ENCODE peak calls at places on chromosomes 2 and 18, in four cellular contexts. One of them, this sample, is unnamed.

GRCh38 chr18:8949206-8949605 is 153.3 kb upstream of the NDUFV2 start:
- DNase-seq in upper lobe of left lung: no peak
- DNase-seq in stomach: no peak
- DNase-seq in transverse colon: no peak
- DNase-seq in this sample: no peak

GRCh38 chr2:240957656-240958365 is 40.6 kb upstream of the SNED1 start:
- DNase-seq in upper lobe of left lung: peak; percentile 21
- DNase-seq in stomach: peak; percentile 21
- DNase-seq in transverse colon: no peak
- DNase-seq in this sample: no peak

GRCh38 chr2:17878222-17879136 is at the start of gene KCNS3:
- DNase-seq in upper lobe of left lung: peak; percentile 66
- DNase-seq in stomach: peak; percentile 60
- DNase-seq in transverse colon: peak; percentile 61
- DNase-seq in this sample: no peak

GRCh38 chr2:58614259-58614658 is 373.1 kb upstream of the FANCL start:
- DNase-seq in upper lobe of left lung: no peak
- DNase-seq in stomach: no peak
- DNase-seq in transverse colon: no peak
- DNase-seq in this sample: no peak

GRCh38 chr2:67215214-67215613 is 181.9 kb upstream of the ETAA1 start:
- DNase-seq in upper lobe of left lung: peak; percentile 50
- DNase-seq in stomach: peak; percentile 52
- DNase-seq in transverse colon: peak; percentile 26
- DNase-seq in this sample: no peak

GRCh38 chr2:36544638-36545338 is 53.2 kb downstream of the FEZ2 start:
- DNase-seq in upper lobe of left lung: no peak
- DNase-seq in stomach: no peak
- DNase-seq in transverse colon: no peak
- DNase-seq in this sample: no peak

GRCh38 chr18:58058720-58059119 is 14.7 kb downstream of the NEDD4L start:
- DNase-seq in upper lobe of left lung: no peak
- DNase-seq in stomach: no peak
- DNase-seq in transverse colon: no peak
- DNase-seq in this sample: no peak

GRCh38 chr2:150143087-150143536 is 344.4 kb downstream of the RND3 start:
- DNase-seq in upper lobe of left lung: no peak
- DNase-seq in stomach: no peak
- DNase-seq in transverse colon: no peak
- DNase-seq in this sample: no peak

GRCh38 chr2:109230980-109231420 is 102.0 kb downstream of the SH3RF3 start:
- DNase-seq in upper lobe of left lung: no peak
- DNase-seq in stomach: no peak
- DNase-seq in transverse colon: no peak
- DNase-seq in this sample: no peak

GRCh38 chr2:241859436-241860183 is 916 bp upstream of the PDCD1 start:
- DNase-seq in upper lobe of left lung: no peak
- DNase-seq in stomach: no peak
- DNase-seq in transverse colon: peak; percentile 47
- DNase-seq in this sample: no peak

GRCh38 chr2:174217883-174218282 is 30.4 kb downstream of the OLA1 start:
- DNase-seq in upper lobe of left lung: no peak
- DNase-seq in stomach: no peak
- DNase-seq in transverse colon: no peak
- DNase-seq in this sample: no peak

GRCh38 chr18:28357785-28358401 is 181.0 kb upstream of the CDH2 start:
- DNase-seq in upper lobe of left lung: no peak
- DNase-seq in stomach: no peak
- DNase-seq in transverse colon: no peak
- DNase-seq in this sample: no peak

GRCh38 chr2:186518945-186519344 is 32.9 kb downstream of the ZC3H15 start:
- DNase-seq in upper lobe of left lung: no peak
- DNase-seq in stomach: no peak
- DNase-seq in transverse colon: no peak
- DNase-seq in this sample: no peak

GRCh38 chr2:163735692-163736432 is at the start of gene FIGN:
- DNase-seq in upper lobe of left lung: peak; percentile 73
- DNase-seq in stomach: peak; percentile 73
- DNase-seq in transverse colon: peak; percentile 41
- DNase-seq in this sample: peak; percentile 94

DNA sequence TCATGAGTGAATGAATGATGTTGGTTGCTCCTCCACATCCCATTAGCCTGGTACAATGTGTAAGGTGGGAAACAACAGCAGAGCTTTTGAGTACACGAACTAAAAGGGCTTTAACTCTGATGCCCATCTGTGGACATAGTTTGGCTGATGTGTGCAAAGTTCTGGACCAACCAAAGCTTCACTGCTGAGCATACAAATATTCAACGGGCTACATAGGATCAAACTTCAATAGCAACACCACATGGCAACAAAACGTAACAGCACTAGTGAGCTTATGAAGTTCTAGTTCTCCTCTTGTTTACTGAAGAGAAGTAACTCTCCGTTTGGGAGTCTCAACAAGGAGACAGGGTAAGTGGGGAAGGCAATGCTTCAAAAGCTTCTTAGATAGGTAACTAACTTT is 20.4 kb downstream of the STAM2 start:
- DNase-seq in upper lobe of left lung: no peak
- DNase-seq in stomach: no peak
- DNase-seq in transverse colon: no peak
- DNase-seq in this sample: no peak
- H3K9me3 ChIP-seq in upper lobe of left lung: no peaks in the 10 kb centered on the region
- H3K9me3 ChIP-seq in stomach: no peaks in the 10 kb centered on the region
- H3K9me3 ChIP-seq in transverse colon: no peaks in the 10 kb centered on the region
- H3K9me3 ChIP-seq in this sample: no peaks in the 10 kb centered on the region

GRCh38 chr18:48942554-48943261 is 8.1 kb downstream of the SMAD7 start:
- DNase-seq in upper lobe of left lung: peak; percentile 70
- DNase-seq in stomach: peak; percentile 53
- DNase-seq in transverse colon: no peak
- DNase-seq in this sample: no peak
- TF ChIP-seq POLR2AphosphoS5 in upper lobe of left lung: peak; percentile 29
- TF ChIP-seq POLR2AphosphoS5 in stomach: peak; percentile 37
- TF ChIP-seq POLR2AphosphoS5 in transverse colon: peak; percentile 59
- TF ChIP-seq POLR2AphosphoS5 in this sample: no peak

DNA sequence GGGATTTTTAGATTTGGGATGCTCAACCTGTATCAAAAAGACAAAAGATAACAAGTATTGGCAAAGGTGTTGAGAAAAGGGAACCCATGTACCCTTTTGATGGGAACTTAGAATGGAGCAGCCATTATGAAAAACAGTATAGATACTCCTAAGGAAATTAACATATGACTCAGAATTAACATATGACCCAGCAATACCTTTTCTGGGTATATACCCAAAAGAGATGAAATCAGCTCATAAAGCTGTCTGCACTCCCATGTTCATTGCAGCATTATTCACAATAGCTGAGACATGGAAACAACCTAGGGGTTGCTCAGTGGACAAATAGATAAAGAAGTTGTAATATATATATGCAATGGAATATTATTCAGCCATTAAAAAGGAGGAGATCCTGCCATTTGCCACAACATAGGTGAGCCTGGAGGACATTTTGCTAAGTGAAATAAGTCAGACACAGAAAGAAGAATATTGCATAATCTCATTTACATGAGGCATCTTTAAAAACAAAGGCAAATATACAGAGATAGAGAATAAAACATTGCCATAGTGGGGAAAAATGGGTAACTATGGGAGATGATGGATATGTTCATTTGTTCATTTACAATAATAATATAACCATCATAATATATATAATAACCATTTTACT is 142.1 kb downstream of the PTRHD1 start:
- DNase-seq in upper lobe of left lung: no peak
- DNase-seq in stomach: no peak
- DNase-seq in transverse colon: no peak
- DNase-seq in this sample: no peak
- H3K9me3 ChIP-seq in upper lobe of left lung: no peaks in the 10 kb centered on the region
- H3K9me3 ChIP-seq in stomach: no peaks in the 10 kb centered on the region
- H3K9me3 ChIP-seq in transverse colon: no peaks in the 10 kb centered on the region
- H3K9me3 ChIP-seq in this sample: no peaks in the 10 kb centered on the region

GRCh38 chr18:22470141-22470510 is 52.4 kb upstream of the CTAGE1 start:
- DNase-seq in upper lobe of left lung: no peak
- DNase-seq in stomach: no peak
- DNase-seq in transverse colon: no peak
- DNase-seq in this sample: no peak

GRCh38 chr18:22468554-22468891 is 50.8 kb upstream of the CTAGE1 start:
- DNase-seq in upper lobe of left lung: no peak
- DNase-seq in stomach: no peak
- DNase-seq in transverse colon: no peak
- DNase-seq in this sample: no peak

GRCh38 chr18:22469061-22469689 is 51.5 kb upstream of the CTAGE1 start:
- DNase-seq in upper lobe of left lung: no peak
- DNase-seq in stomach: no peak
- DNase-seq in transverse colon: no peak
- DNase-seq in this sample: no peak

GRCh38 chr18:22471546-22472131 is 53.9 kb upstream of the CTAGE1 start:
- DNase-seq in upper lobe of left lung: peak; percentile 31
- DNase-seq in stomach: peak; percentile 71
- DNase-seq in transverse colon: no peak
- DNase-seq in this sample: peak; percentile 86

GRCh38 chr18:22470511-22471181 is 52.9 kb upstream of the CTAGE1 start:
- DNase-seq in upper lobe of left lung: peak; percentile 27
- DNase-seq in stomach: peak; percentile 34
- DNase-seq in transverse colon: no peak
- DNase-seq in this sample: peak; percentile 92
- TF ChIP-seq POLR2AphosphoS5 in upper lobe of left lung: peak; percentile 50
- TF ChIP-seq POLR2AphosphoS5 in stomach: peak; percentile 55
- TF ChIP-seq POLR2AphosphoS5 in transverse colon: peak; percentile 31
- TF ChIP-seq POLR2AphosphoS5 in this sample: no peak

GRCh38 chr2:85269959-85270358 is 57.8 kb downstream of the TGOLN2 start:
- DNase-seq in upper lobe of left lung: peak; percentile 75
- DNase-seq in stomach: no peak
- DNase-seq in transverse colon: no peak
- DNase-seq in this sample: no peak

GRCh38 chr2:85265304-85265703 is 62.5 kb downstream of the TGOLN2 start:
- DNase-seq in upper lobe of left lung: no peak
- DNase-seq in stomach: no peak
- DNase-seq in transverse colon: no peak
- DNase-seq in this sample: no peak

GRCh38 chr2:85263591-85263990 is 64.2 kb downstream of the TGOLN2 start:
- DNase-seq in upper lobe of left lung: no peak
- DNase-seq in stomach: no peak
- DNase-seq in transverse colon: no peak
- DNase-seq in this sample: no peak

GRCh38 chr2:85264471-85264870 is 63.3 kb downstream of the TGOLN2 start:
- DNase-seq in upper lobe of left lung: no peak
- DNase-seq in stomach: no peak
- DNase-seq in transverse colon: no peak
- DNase-seq in this sample: no peak

GRCh38 chr2:85266424-85267041 is 61.3 kb downstream of the TGOLN2 start:
- DNase-seq in upper lobe of left lung: peak; percentile 68
- DNase-seq in stomach: peak; percentile 86
- DNase-seq in transverse colon: peak; percentile 87
- DNase-seq in this sample: no peak
- H3K9me3 ChIP-seq in upper lobe of left lung: no peaks in the 10 kb centered on the region
- H3K9me3 ChIP-seq in stomach: no peaks in the 10 kb centered on the region
- H3K9me3 ChIP-seq in transverse colon: no peaks in the 10 kb centered on the region
- H3K9me3 ChIP-seq in this sample: no peaks in the 10 kb centered on the region

GRCh38 chr2:6921321-6921922 is 4.2 kb downstream of the RNF144A start:
- DNase-seq in upper lobe of left lung: no peak
- DNase-seq in stomach: no peak
- DNase-seq in transverse colon: no peak
- DNase-seq in this sample: no peak
- TF ChIP-seq POLR2AphosphoS5 in upper lobe of left lung: no peak
- TF ChIP-seq POLR2AphosphoS5 in stomach: no peak
- TF ChIP-seq POLR2AphosphoS5 in transverse colon: no peak
- TF ChIP-seq POLR2AphosphoS5 in this sample: no peak

This sample was measured in esophagus muscularis mucosa.